ENCODE peak calls at places on chromosomes 5 and 9, in five cellular contexts. One of them, this sample, is unnamed. For H3K4me1, the result is how much of the 10 kb centered on the place peaks cover.

GRCh38 chr5:144189800-144190429 is 19.2 kb downstream of the KCTD16 start:
- DNase-seq in SK-N-SH: peak
- DNase-seq in left ventricle myocardium inferior: no peak
- DNase-seq in Panc1: no peak
- DNase-seq in PC-3: peak
- DNase-seq in this sample: no peak

GRCh38 chr9:91943876-91944470 is 6.1 kb downstream of the ROR2 start:
- DNase-seq in Panc1: no peak
- DNase-seq in left ventricle myocardium inferior: no peak
- DNase-seq in PC-3: no peak
- DNase-seq in SK-N-SH: no peak
- DNase-seq in this sample: no peak

GRCh38 chr9:16241231-16241630 is 629.2 kb downstream of the BNC2 start:
- DNase-seq in PC-3: peak
- DNase-seq in left ventricle myocardium inferior: no peak
- DNase-seq in Panc1: no peak
- DNase-seq in SK-N-SH: no peak
- DNase-seq in this sample: no peak

GRCh38 chr5:78640622-78641021 is 8.0 kb downstream of the LHFPL2 start:
- DNase-seq in SK-N-SH: no peak
- DNase-seq in Panc1: no peak
- DNase-seq in left ventricle myocardium inferior: no peak
- DNase-seq in PC-3: peak
- DNase-seq in this sample: no peak

GRCh38 chr9:112029921-112030444 is 133.4 kb downstream of the UGCG start:
- DNase-seq in Panc1: peak
- DNase-seq in left ventricle myocardium inferior: no peak
- DNase-seq in SK-N-SH: no peak
- DNase-seq in PC-3: peak
- DNase-seq in this sample: no peak

GRCh38 chr5:173472164-173472563 is 143.9 kb upstream of the STC2 start:
- DNase-seq in left ventricle myocardium inferior: peak
- DNase-seq in SK-N-SH: no peak
- DNase-seq in Panc1: peak
- DNase-seq in PC-3: peak
- DNase-seq in this sample: peak

GRCh38 chr5:179375236-179375685 is 30.0 kb upstream of the ADAMTS2 start:
- DNase-seq in left ventricle myocardium inferior: no peak
- DNase-seq in Panc1: no peak
- DNase-seq in PC-3: no peak
- DNase-seq in SK-N-SH: peak
- DNase-seq in this sample: no peak

GRCh38 chr5:42767491-42768105 is 11.0 kb downstream of the CCDC152 start:
- DNase-seq in SK-N-SH: peak
- DNase-seq in PC-3: peak
- DNase-seq in Panc1: peak
- DNase-seq in left ventricle myocardium inferior: no peak
- DNase-seq in this sample: no peak

GRCh38 chr9:91733006-91733624 is 216.9 kb downstream of the ROR2 start:
- DNase-seq in SK-N-SH: no peak
- DNase-seq in Panc1: no peak
- DNase-seq in left ventricle myocardium inferior: no peak
- DNase-seq in PC-3: no peak
- DNase-seq in this sample: no peak

GRCh38 chr9:20619492-20619860 is 2.8 kb downstream of the MLLT3 start:
- DNase-seq in left ventricle myocardium inferior: no peak
- DNase-seq in PC-3: peak
- DNase-seq in Panc1: no peak
- DNase-seq in SK-N-SH: no peak
- DNase-seq in this sample: no peak

GRCh38 chr5:77180167-77181081 is 30.1 kb upstream of the PDE8B start:
- DNase-seq in left ventricle myocardium inferior: peak
- DNase-seq in SK-N-SH: peak
- DNase-seq in Panc1: no peak
- DNase-seq in PC-3: peak
- DNase-seq in this sample: peak

GRCh38 chr9:99105152-99106043 is 485 bp downstream of the TGFBR1 start:
- DNase-seq in SK-N-SH: peak
- DNase-seq in PC-3: peak
- DNase-seq in Panc1: no peak
- DNase-seq in left ventricle myocardium inferior: peak
- DNase-seq in this sample: peak

GRCh38 chr9:99158629-99159028 is 53.7 kb downstream of the TGFBR1 start:
- DNase-seq in left ventricle myocardium inferior: no peak
- DNase-seq in Panc1: no peak
- DNase-seq in PC-3: no peak
- DNase-seq in SK-N-SH: no peak
- DNase-seq in this sample: no peak

GRCh38 chr9:76818271-76818670 is 54.0 kb downstream of the PCA3 start:
- DNase-seq in PC-3: peak
- DNase-seq in Panc1: peak
- DNase-seq in SK-N-SH: no peak
- DNase-seq in left ventricle myocardium inferior: peak
- DNase-seq in this sample: peak

GRCh38 chr5:79229357-79230174 is 6.4 kb upstream of the JMY start:
- DNase-seq in Panc1: no peak
- DNase-seq in PC-3: peak
- DNase-seq in SK-N-SH: peak
- DNase-seq in left ventricle myocardium inferior: no peak
- DNase-seq in this sample: no peak

GRCh38 chr9:136015656-136016055 is 54.5 kb upstream of the UBAC1 start:
- DNase-seq in Panc1: no peak
- DNase-seq in SK-N-SH: peak
- DNase-seq in PC-3: no peak
- DNase-seq in left ventricle myocardium inferior: peak
- DNase-seq in this sample: peak

GRCh38 chr5:176944276-176944675 is 45.1 kb upstream of the HK3 start:
- DNase-seq in PC-3: no peak
- DNase-seq in SK-N-SH: no peak
- DNase-seq in left ventricle myocardium inferior: no peak
- DNase-seq in Panc1: no peak
- DNase-seq in this sample: no peak

GRCh38 chr5:35884789-35885172 is 28.1 kb downstream of the IL7R start:
- DNase-seq in left ventricle myocardium inferior: no peak
- DNase-seq in Panc1: no peak
- DNase-seq in PC-3: no peak
- DNase-seq in SK-N-SH: no peak
- DNase-seq in this sample: no peak

GRCh38 chr5:180464603-180464970 is 29.6 kb upstream of the CNOT6 start:
- DNase-seq in left ventricle myocardium inferior: no peak
- DNase-seq in PC-3: peak
- DNase-seq in SK-N-SH: no peak
- DNase-seq in Panc1: no peak
- DNase-seq in this sample: no peak

GRCh38 chr5:135669416-135669815 is 90.6 kb upstream of the CXCL14 start:
- DNase-seq in SK-N-SH: no peak
- DNase-seq in PC-3: no peak
- DNase-seq in left ventricle myocardium inferior: no peak
- DNase-seq in Panc1: no peak
- DNase-seq in this sample: no peak

GRCh38 chr5:159864885-159865622 is 51.2 kb upstream of the ADRA1B start:
- DNase-seq in left ventricle myocardium inferior: no peak
- DNase-seq in Panc1: no peak
- DNase-seq in PC-3: no peak
- DNase-seq in SK-N-SH: no peak
- DNase-seq in this sample: no peak

GRCh38 chr5:130104895-130105684 is 200.8 kb downstream of the CHSY3 start:
- DNase-seq in PC-3: peak
- DNase-seq in Panc1: no peak
- DNase-seq in left ventricle myocardium inferior: no peak
- DNase-seq in SK-N-SH: no peak
- DNase-seq in this sample: no peak

GRCh38 chr5:141714542-141715303 is 32.7 kb upstream of the ARAP3 start:
- DNase-seq in PC-3: peak
- DNase-seq in SK-N-SH: no peak
- DNase-seq in Panc1: no peak
- DNase-seq in left ventricle myocardium inferior: no peak
- DNase-seq in this sample: no peak

GRCh38 chr5:178667685-178668084 is 40.8 kb upstream of the CLK4 start:
- DNase-seq in left ventricle myocardium inferior: no peak
- DNase-seq in Panc1: no peak
- DNase-seq in PC-3: no peak
- DNase-seq in SK-N-SH: no peak
- DNase-seq in this sample: no peak

GRCh38 chr9:114183006-114183405 is 27.7 kb downstream of the COL27A1 start:
- DNase-seq in Panc1: no peak
- DNase-seq in SK-N-SH: no peak
- DNase-seq in left ventricle myocardium inferior: no peak
- DNase-seq in PC-3: no peak
- DNase-seq in this sample: no peak

GRCh38 chr5:139638736-139639618 is 9.2 kb upstream of the CXXC5 start:
- DNase-seq in PC-3: no peak
- DNase-seq in left ventricle myocardium inferior: no peak
- DNase-seq in SK-N-SH: peak
- DNase-seq in Panc1: no peak
- DNase-seq in this sample: no peak
- H3K27ac ChIP-seq in PC-3: peak
- H3K27ac ChIP-seq in left ventricle myocardium inferior: peak
- H3K27ac ChIP-seq in SK-N-SH: peak
- H3K27ac ChIP-seq in Panc1: peak
- H3K27ac ChIP-seq in this sample: peak

GRCh38 chr9:128555180-128555721 is 2.9 kb downstream of the SPTAN1 start:
- DNase-seq in SK-N-SH: no peak
- DNase-seq in PC-3: peak
- DNase-seq in Panc1: peak
- DNase-seq in left ventricle myocardium inferior: no peak
- DNase-seq in this sample: no peak
- H3K4me1 ChIP-seq in SK-N-SH: under half
- H3K4me1 ChIP-seq in PC-3: half or more
- H3K4me1 ChIP-seq in Panc1: half or more
- H3K4me1 ChIP-seq in left ventricle myocardium inferior: half or more
- H3K4me1 ChIP-seq in this sample: under half

GRCh38 chr9:14344846-14345585 is 31.1 kb upstream of the NFIB start:
- DNase-seq in Panc1: no peak
- DNase-seq in left ventricle myocardium inferior: no peak
- DNase-seq in PC-3: no peak
- DNase-seq in SK-N-SH: no peak
- DNase-seq in this sample: peak
- H3K27ac ChIP-seq in Panc1: no peak
- H3K27ac ChIP-seq in left ventricle myocardium inferior: peak
- H3K27ac ChIP-seq in PC-3: no peak
- H3K27ac ChIP-seq in SK-N-SH: no peak
- H3K27ac ChIP-seq in this sample: peak

GRCh38 chr5:14148483-14148882 is 5.3 kb downstream of the TRIO start:
- DNase-seq in left ventricle myocardium inferior: no peak
- DNase-seq in SK-N-SH: no peak
- DNase-seq in PC-3: no peak
- DNase-seq in Panc1: no peak
- DNase-seq in this sample: no peak
- H3K4me1 ChIP-seq in left ventricle myocardium inferior: half or more
- H3K4me1 ChIP-seq in SK-N-SH: half or more
- H3K4me1 ChIP-seq in PC-3: half or more
- H3K4me1 ChIP-seq in Panc1: half or more
- H3K4me1 ChIP-seq in this sample: under half

DNA sequence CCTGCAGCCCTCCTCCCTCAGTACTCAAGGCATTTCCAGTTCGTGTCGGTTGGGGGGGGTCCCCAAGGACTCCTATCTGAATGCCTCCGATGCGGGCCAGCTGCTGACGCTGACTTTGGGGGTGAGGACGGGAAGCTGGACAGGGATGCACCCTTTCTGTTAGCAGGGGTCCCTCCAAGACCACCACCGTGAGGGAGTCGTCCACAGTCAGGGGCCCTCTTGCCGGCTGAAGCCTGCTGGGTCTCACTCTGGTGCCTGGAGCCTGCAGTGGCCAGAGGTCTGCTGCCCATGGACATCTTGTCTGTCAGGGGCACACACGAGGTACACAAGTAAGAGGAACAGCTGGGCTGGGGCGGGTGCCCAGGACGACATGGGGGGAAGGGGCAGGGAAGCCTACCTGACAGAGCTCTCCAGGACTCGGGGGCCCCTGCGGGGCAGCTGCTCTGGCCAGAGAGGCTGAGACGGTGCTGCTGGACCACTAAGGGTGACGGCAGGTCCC is 9.1 kb upstream of the ZDHHC11 start:
- DNase-seq in SK-N-SH: no peak
- DNase-seq in PC-3: no peak
- DNase-seq in Panc1: no peak
- DNase-seq in left ventricle myocardium inferior: no peak
- DNase-seq in this sample: peak
- H3K27ac ChIP-seq in SK-N-SH: no peak
- H3K27ac ChIP-seq in PC-3: no peak
- H3K27ac ChIP-seq in Panc1: no peak
- H3K27ac ChIP-seq in left ventricle myocardium inferior: no peak
- H3K27ac ChIP-seq in this sample: no peak

DNA sequence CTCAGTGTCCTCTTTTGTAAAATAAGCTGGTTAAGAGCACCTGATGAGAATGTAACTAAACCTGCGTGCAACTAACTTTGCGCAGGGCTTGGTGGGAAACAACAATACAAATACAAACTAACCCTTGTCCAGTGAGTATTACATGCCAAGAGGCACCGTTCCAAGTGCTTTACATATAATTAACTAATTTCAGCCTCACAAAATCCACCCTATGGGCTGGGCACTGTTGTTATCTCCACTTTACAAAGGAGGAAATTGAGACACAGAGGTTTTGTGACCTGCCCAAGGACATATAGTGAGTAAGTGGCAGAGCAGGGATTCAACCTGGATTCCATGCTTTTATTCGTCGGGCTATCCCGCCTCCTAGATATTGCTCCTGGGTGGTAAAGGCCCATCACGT is 26.2 kb upstream of the TNIP1 start:
- DNase-seq in left ventricle myocardium inferior: no peak
- DNase-seq in PC-3: no peak
- DNase-seq in SK-N-SH: no peak
- DNase-seq in Panc1: no peak
- DNase-seq in this sample: no peak
- H3K4me1 ChIP-seq in left ventricle myocardium inferior: half or more
- H3K4me1 ChIP-seq in PC-3: under half
- H3K4me1 ChIP-seq in SK-N-SH: under half
- H3K4me1 ChIP-seq in Panc1: under half
- H3K4me1 ChIP-seq in this sample: under half

GRCh38 chr5:147892696-147893296 is 13.5 kb downstream of the C5orf46 start:
- DNase-seq in SK-N-SH: no peak
- DNase-seq in PC-3: peak
- DNase-seq in Panc1: no peak
- DNase-seq in left ventricle myocardium inferior: no peak
- DNase-seq in this sample: peak
- H3K27ac ChIP-seq in SK-N-SH: peak
- H3K27ac ChIP-seq in PC-3: peak
- H3K27ac ChIP-seq in Panc1: no peak
- H3K27ac ChIP-seq in left ventricle myocardium inferior: no peak
- H3K27ac ChIP-seq in this sample: no peak

GRCh38 chr9:37364136-37364535 is 58.4 kb upstream of the GRHPR start:
- DNase-seq in left ventricle myocardium inferior: no peak
- DNase-seq in PC-3: no peak
- DNase-seq in SK-N-SH: no peak
- DNase-seq in Panc1: no peak
- DNase-seq in this sample: no peak
- H3K4me1 ChIP-seq in left ventricle myocardium inferior: under half
- H3K4me1 ChIP-seq in PC-3: under half
- H3K4me1 ChIP-seq in SK-N-SH: under half
- H3K4me1 ChIP-seq in Panc1: under half
- H3K4me1 ChIP-seq in this sample: under half

This sample was measured in right cardiac atrium.